ENCODE peak calls at places on chromosomes 5 and 9, in ten cellular contexts. One of them, this sample, is unnamed.

GRCh38 chr5:105882956-105883481 is 1787.7 kb downstream of the EFNA5 start:
- DNase-seq in adrenal gland: no peak
- DNase-seq in PC-3: peak; percentile 95
- DNase-seq in esophagus squamous epithelium: no peak
- DNase-seq in trophoblast cell: peak; percentile 99
- DNase-seq in uterus: no peak
- DNase-seq in mammary epithelial cell: peak; percentile 0
- DNase-seq in suprapubic skin: no peak
- DNase-seq in right cardiac atrium: no peak
- DNase-seq in psoas muscle: no peak
- DNase-seq in this sample: no peak

GRCh38 chr5:102958481-102959011 is 161.4 kb downstream of the GIN1 start:
- DNase-seq in adrenal gland: no peak
- DNase-seq in PC-3: peak; percentile 66
- DNase-seq in esophagus squamous epithelium: no peak
- DNase-seq in trophoblast cell: no peak
- DNase-seq in uterus: no peak
- DNase-seq in mammary epithelial cell: peak; percentile 16
- DNase-seq in suprapubic skin: no peak
- DNase-seq in right cardiac atrium: no peak
- DNase-seq in psoas muscle: no peak
- DNase-seq in this sample: no peak

GRCh38 chr9:79980440-79980839 is 408.7 kb downstream of the TLE4 start:
- DNase-seq in adrenal gland: no peak
- DNase-seq in PC-3: no peak
- DNase-seq in esophagus squamous epithelium: no peak
- DNase-seq in trophoblast cell: no peak
- DNase-seq in uterus: no peak
- DNase-seq in mammary epithelial cell: no peak
- DNase-seq in suprapubic skin: no peak
- DNase-seq in right cardiac atrium: no peak
- DNase-seq in psoas muscle: no peak
- DNase-seq in this sample: no peak

GRCh38 chr9:3441197-3441816 is 84.5 kb downstream of the RFX3 start:
- DNase-seq in adrenal gland: peak; percentile 32
- DNase-seq in PC-3: peak; percentile 63
- DNase-seq in esophagus squamous epithelium: no peak
- DNase-seq in trophoblast cell: peak; percentile 66
- DNase-seq in uterus: no peak
- DNase-seq in mammary epithelial cell: peak; percentile 45
- DNase-seq in suprapubic skin: no peak
- DNase-seq in right cardiac atrium: no peak
- DNase-seq in psoas muscle: no peak
- DNase-seq in this sample: peak; percentile 39

GRCh38 chr9:129232839-129233568 is 54.9 kb upstream of the IER5L start:
- DNase-seq in adrenal gland: no peak
- DNase-seq in PC-3: no peak
- DNase-seq in esophagus squamous epithelium: no peak
- DNase-seq in trophoblast cell: no peak
- DNase-seq in uterus: no peak
- DNase-seq in mammary epithelial cell: no peak
- DNase-seq in suprapubic skin: no peak
- DNase-seq in right cardiac atrium: no peak
- DNase-seq in psoas muscle: no peak
- DNase-seq in this sample: no peak

GRCh38 chr5:14726066-14726838 is 61.7 kb downstream of the OTULIN start:
- DNase-seq in adrenal gland: no peak
- DNase-seq in PC-3: peak; percentile 37
- DNase-seq in esophagus squamous epithelium: no peak
- DNase-seq in trophoblast cell: peak; percentile 92
- DNase-seq in uterus: no peak
- DNase-seq in mammary epithelial cell: no peak
- DNase-seq in suprapubic skin: no peak
- DNase-seq in right cardiac atrium: no peak
- DNase-seq in psoas muscle: no peak
- DNase-seq in this sample: no peak

GRCh38 chr5:15995206-15996052 is 184.2 kb downstream of the MARCHF11 start:
- DNase-seq in adrenal gland: no peak
- DNase-seq in PC-3: peak; percentile 68
- DNase-seq in esophagus squamous epithelium: no peak
- DNase-seq in trophoblast cell: peak; percentile 18
- DNase-seq in uterus: no peak
- DNase-seq in mammary epithelial cell: peak; percentile 23
- DNase-seq in suprapubic skin: no peak
- DNase-seq in right cardiac atrium: no peak
- DNase-seq in psoas muscle: no peak
- DNase-seq in this sample: no peak

GRCh38 chr5:6449465-6450158 is 953 bp downstream of the UBE2QL1 start:
- DNase-seq in adrenal gland: no peak
- DNase-seq in PC-3: no peak
- DNase-seq in esophagus squamous epithelium: no peak
- DNase-seq in trophoblast cell: no peak
- DNase-seq in uterus: no peak
- DNase-seq in mammary epithelial cell: no peak
- DNase-seq in suprapubic skin: no peak
- DNase-seq in right cardiac atrium: no peak
- DNase-seq in psoas muscle: no peak
- DNase-seq in this sample: no peak

GRCh38 chr9:70924905-70925547 is 196.4 kb downstream of the TRPM3 start:
- DNase-seq in adrenal gland: peak; percentile 57
- DNase-seq in PC-3: peak; percentile 52
- DNase-seq in esophagus squamous epithelium: no peak
- DNase-seq in trophoblast cell: peak; percentile 83
- DNase-seq in uterus: no peak
- DNase-seq in mammary epithelial cell: peak; percentile 75
- DNase-seq in suprapubic skin: no peak
- DNase-seq in right cardiac atrium: no peak
- DNase-seq in psoas muscle: no peak
- DNase-seq in this sample: peak; percentile 16

GRCh38 chr5:169335806-169336205 is 34.9 kb upstream of the SLIT3 start:
- DNase-seq in adrenal gland: no peak
- DNase-seq in PC-3: no peak
- DNase-seq in esophagus squamous epithelium: no peak
- DNase-seq in trophoblast cell: no peak
- DNase-seq in uterus: no peak
- DNase-seq in mammary epithelial cell: no peak
- DNase-seq in suprapubic skin: no peak
- DNase-seq in right cardiac atrium: no peak
- DNase-seq in psoas muscle: no peak
- DNase-seq in this sample: no peak

GRCh38 chr5:155150012-155150411 is 136.5 kb downstream of the KIF4B start:
- DNase-seq in adrenal gland: no peak
- DNase-seq in PC-3: no peak
- DNase-seq in esophagus squamous epithelium: no peak
- DNase-seq in trophoblast cell: no peak
- DNase-seq in uterus: no peak
- DNase-seq in mammary epithelial cell: no peak
- DNase-seq in suprapubic skin: no peak
- DNase-seq in right cardiac atrium: no peak
- DNase-seq in psoas muscle: no peak
- DNase-seq in this sample: no peak

GRCh38 chr9:93207326-93207814 is 23.4 kb downstream of the WNK2 start:
- DNase-seq in adrenal gland: peak; percentile 34
- DNase-seq in PC-3: no peak
- DNase-seq in esophagus squamous epithelium: no peak
- DNase-seq in trophoblast cell: peak; percentile 79
- DNase-seq in uterus: peak; percentile 68
- DNase-seq in mammary epithelial cell: no peak
- DNase-seq in suprapubic skin: no peak
- DNase-seq in right cardiac atrium: peak; percentile 83
- DNase-seq in psoas muscle: no peak
- DNase-seq in this sample: peak; percentile 14

GRCh38 chr9:107337676-107338590 is 54.9 kb downstream of the RAD23B start:
- DNase-seq in adrenal gland: peak; percentile 50
- DNase-seq in PC-3: no peak
- DNase-seq in esophagus squamous epithelium: no peak
- DNase-seq in trophoblast cell: no peak
- DNase-seq in uterus: peak; percentile 29
- DNase-seq in mammary epithelial cell: no peak
- DNase-seq in suprapubic skin: no peak
- DNase-seq in right cardiac atrium: no peak
- DNase-seq in psoas muscle: no peak
- DNase-seq in this sample: no peak

GRCh38 chr9:84368593-84368992 is 28.0 kb upstream of the SLC28A3 start:
- DNase-seq in adrenal gland: no peak
- DNase-seq in PC-3: no peak
- DNase-seq in esophagus squamous epithelium: no peak
- DNase-seq in trophoblast cell: no peak
- DNase-seq in uterus: no peak
- DNase-seq in mammary epithelial cell: no peak
- DNase-seq in suprapubic skin: no peak
- DNase-seq in right cardiac atrium: no peak
- DNase-seq in psoas muscle: no peak
- DNase-seq in this sample: no peak

GRCh38 chr5:61311836-61312808 is 19.9 kb upstream of the ZSWIM6 start:
- DNase-seq in adrenal gland: no peak
- DNase-seq in PC-3: peak; percentile 95
- DNase-seq in esophagus squamous epithelium: no peak
- DNase-seq in trophoblast cell: no peak
- DNase-seq in uterus: no peak
- DNase-seq in mammary epithelial cell: peak; percentile 63
- DNase-seq in suprapubic skin: no peak
- DNase-seq in right cardiac atrium: no peak
- DNase-seq in psoas muscle: no peak
- DNase-seq in this sample: no peak

GRCh38 chr9:710951-711745 is 130.3 kb upstream of the DMRT1 start:
- DNase-seq in adrenal gland: no peak
- DNase-seq in PC-3: no peak
- DNase-seq in esophagus squamous epithelium: no peak
- DNase-seq in trophoblast cell: no peak
- DNase-seq in uterus: no peak
- DNase-seq in mammary epithelial cell: no peak
- DNase-seq in suprapubic skin: no peak
- DNase-seq in right cardiac atrium: no peak
- DNase-seq in psoas muscle: no peak
- DNase-seq in this sample: no peak
- H3K27ac ChIP-seq in adrenal gland: no peak overlapping the region
- H3K27ac ChIP-seq in PC-3: no peak overlapping the region
- H3K27ac ChIP-seq in esophagus squamous epithelium: no peak overlapping the region
- H3K27ac ChIP-seq in trophoblast cell: peak overlapping the region; percentile 100
- H3K27ac ChIP-seq in uterus: no peak overlapping the region
- H3K27ac ChIP-seq in mammary epithelial cell: no peak overlapping the region
- H3K27ac ChIP-seq in suprapubic skin: no peak overlapping the region
- H3K27ac ChIP-seq in right cardiac atrium: no peak overlapping the region
- H3K27ac ChIP-seq in psoas muscle: no peak overlapping the region
- H3K27ac ChIP-seq in this sample: no peak overlapping the region

GRCh38 chr5:148085934-148086333 is 22.2 kb downstream of the SPINK5 start:
- DNase-seq in adrenal gland: no peak
- DNase-seq in PC-3: no peak
- DNase-seq in esophagus squamous epithelium: no peak
- DNase-seq in trophoblast cell: no peak
- DNase-seq in uterus: no peak
- DNase-seq in mammary epithelial cell: no peak
- DNase-seq in suprapubic skin: no peak
- DNase-seq in right cardiac atrium: no peak
- DNase-seq in psoas muscle: no peak
- DNase-seq in this sample: no peak

GRCh38 chr5:148094336-148094735 is 30.6 kb downstream of the SPINK5 start:
- DNase-seq in adrenal gland: no peak
- DNase-seq in PC-3: no peak
- DNase-seq in esophagus squamous epithelium: no peak
- DNase-seq in trophoblast cell: no peak
- DNase-seq in uterus: no peak
- DNase-seq in mammary epithelial cell: no peak
- DNase-seq in suprapubic skin: no peak
- DNase-seq in right cardiac atrium: no peak
- DNase-seq in psoas muscle: no peak
- DNase-seq in this sample: no peak

GRCh38 chr5:148091991-148092964 is 28.5 kb downstream of the SPINK5 start:
- DNase-seq in adrenal gland: no peak
- DNase-seq in PC-3: no peak
- DNase-seq in esophagus squamous epithelium: no peak
- DNase-seq in trophoblast cell: no peak
- DNase-seq in uterus: no peak
- DNase-seq in mammary epithelial cell: no peak
- DNase-seq in suprapubic skin: no peak
- DNase-seq in right cardiac atrium: no peak
- DNase-seq in psoas muscle: no peak
- DNase-seq in this sample: no peak

GRCh38 chr5:148090200-148090599 is 26.4 kb downstream of the SPINK5 start:
- DNase-seq in adrenal gland: no peak
- DNase-seq in PC-3: no peak
- DNase-seq in esophagus squamous epithelium: no peak
- DNase-seq in trophoblast cell: no peak
- DNase-seq in uterus: no peak
- DNase-seq in mammary epithelial cell: no peak
- DNase-seq in suprapubic skin: no peak
- DNase-seq in right cardiac atrium: no peak
- DNase-seq in psoas muscle: no peak
- DNase-seq in this sample: no peak

DNA sequence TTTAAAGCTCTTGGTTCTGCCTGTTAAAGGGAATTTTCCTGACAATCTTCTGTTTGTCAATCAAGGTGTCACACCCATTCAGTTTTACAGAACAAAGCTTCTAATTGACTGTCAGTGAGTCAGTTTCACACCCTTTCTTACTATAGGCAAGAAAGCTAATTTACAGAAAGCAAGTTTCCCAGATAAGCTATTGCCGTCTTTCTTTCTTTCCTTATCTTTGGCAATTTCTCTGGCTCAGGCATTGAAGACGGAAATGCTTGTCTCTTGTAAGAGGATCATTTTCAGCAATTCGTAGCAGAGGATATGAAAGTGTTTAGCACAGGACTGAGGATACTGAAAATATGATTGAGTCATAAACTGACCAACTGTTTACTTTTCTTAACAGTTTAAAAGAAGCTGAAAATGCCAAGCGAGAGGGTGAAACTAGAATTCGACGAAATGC is 27.0 kb downstream of the SPINK5 start:
- DNase-seq in adrenal gland: no peak
- DNase-seq in PC-3: peak; percentile 88
- DNase-seq in esophagus squamous epithelium: no peak
- DNase-seq in trophoblast cell: no peak
- DNase-seq in uterus: no peak
- DNase-seq in mammary epithelial cell: peak; percentile 7
- DNase-seq in suprapubic skin: no peak
- DNase-seq in right cardiac atrium: no peak
- DNase-seq in psoas muscle: no peak
- DNase-seq in this sample: no peak
- H3K27ac ChIP-seq in adrenal gland: no peak overlapping the region
- H3K27ac ChIP-seq in PC-3: peak overlapping the region; percentile 11
- H3K27ac ChIP-seq in esophagus squamous epithelium: peak overlapping the region; percentile 90
- H3K27ac ChIP-seq in trophoblast cell: no peak overlapping the region
- H3K27ac ChIP-seq in uterus: no peak overlapping the region
- H3K27ac ChIP-seq in mammary epithelial cell: no peak overlapping the region
- H3K27ac ChIP-seq in suprapubic skin: peak overlapping the region; percentile 46
- H3K27ac ChIP-seq in right cardiac atrium: no peak overlapping the region
- H3K27ac ChIP-seq in psoas muscle: no peak overlapping the region
- H3K27ac ChIP-seq in this sample: no peak overlapping the region

GRCh38 chr9:78778314-78778713 is 481.4 kb downstream of the PSAT1 start:
- DNase-seq in adrenal gland: no peak
- DNase-seq in PC-3: no peak
- DNase-seq in esophagus squamous epithelium: no peak
- DNase-seq in trophoblast cell: no peak
- DNase-seq in uterus: no peak
- DNase-seq in mammary epithelial cell: no peak
- DNase-seq in suprapubic skin: no peak
- DNase-seq in right cardiac atrium: no peak
- DNase-seq in psoas muscle: no peak
- DNase-seq in this sample: no peak
- H3K27ac ChIP-seq in adrenal gland: no peak overlapping the region
- H3K27ac ChIP-seq in PC-3: no peak overlapping the region
- H3K27ac ChIP-seq in esophagus squamous epithelium: no peak overlapping the region
- H3K27ac ChIP-seq in trophoblast cell: no peak overlapping the region
- H3K27ac ChIP-seq in uterus: no peak overlapping the region
- H3K27ac ChIP-seq in mammary epithelial cell: no peak overlapping the region
- H3K27ac ChIP-seq in suprapubic skin: no peak overlapping the region
- H3K27ac ChIP-seq in right cardiac atrium: no peak overlapping the region
- H3K27ac ChIP-seq in psoas muscle: no peak overlapping the region
- H3K27ac ChIP-seq in this sample: peak overlapping the region; percentile 19

GRCh38 chr5:73938280-73938937 is 312.4 kb downstream of the ARHGEF28 start:
- DNase-seq in adrenal gland: no peak
- DNase-seq in PC-3: peak; percentile 87
- DNase-seq in esophagus squamous epithelium: no peak
- DNase-seq in trophoblast cell: peak; percentile 94
- DNase-seq in uterus: no peak
- DNase-seq in mammary epithelial cell: peak; percentile 89
- DNase-seq in suprapubic skin: no peak
- DNase-seq in right cardiac atrium: no peak
- DNase-seq in psoas muscle: no peak
- DNase-seq in this sample: no peak
- H3K27ac ChIP-seq in adrenal gland: no peak overlapping the region
- H3K27ac ChIP-seq in PC-3: peak overlapping the region; percentile 72
- H3K27ac ChIP-seq in esophagus squamous epithelium: no peak overlapping the region
- H3K27ac ChIP-seq in trophoblast cell: peak overlapping the region; percentile 66
- H3K27ac ChIP-seq in uterus: no peak overlapping the region
- H3K27ac ChIP-seq in mammary epithelial cell: peak overlapping the region; percentile 90
- H3K27ac ChIP-seq in suprapubic skin: peak overlapping the region; percentile 48
- H3K27ac ChIP-seq in right cardiac atrium: no peak overlapping the region
- H3K27ac ChIP-seq in psoas muscle: no peak overlapping the region
- H3K27ac ChIP-seq in this sample: no peak overlapping the region